ENCODE peak calls at places on chromosomes 16 and 17, in four cellular contexts. Y is K562, V is HepG2, E is GM12878. R is an unnamed sample.

GRCh38 chr17:76685846-76686245 is 24.9 kb downstream of the MXRA7 start:
- DNase-seq in Y (no peak), V (no peak), E (no peak), R (no peak)

GRCh38 chr17:34720760-34721159 is 141.4 kb downstream of the TMEM132E start:
- DNase-seq in Y (no peak), V (no peak), E (no peak), R (no peak)

GRCh38 chr17:32882734-32883133 is 5.8 kb upstream of the MYO1D start:
- DNase-seq in Y (peak; percentile 68), V (no peak), E (no peak), R (no peak)

GRCh38 chr17:75614006-75614405 is 19.2 kb upstream of the SMIM5 start:
- DNase-seq in Y (peak; percentile 71), V (no peak), E (no peak), R (peak; percentile 65)

GRCh38 chr16:4653981-4654380 is 29.4 kb downstream of the MGRN1 start:
- DNase-seq in Y (no peak), V (peak; percentile 27), E (no peak), R (no peak)

GRCh38 chr16:53773150-53773846 is 69.3 kb downstream of the FTO start:
- DNase-seq in Y (peak; percentile 46), V (peak; percentile 81), E (peak; percentile 13), R (peak; percentile 15)

GRCh38 chr17:31434404-31435050 is 43.1 kb downstream of the RAB11FIP4 start:
- DNase-seq in Y (peak; percentile 37), V (peak; percentile 37), E (no peak), R (no peak)

GRCh38 chr17:77640242-77640641 is 318.3 kb upstream of the TNRC6C start:
- DNase-seq in Y (no peak), V (no peak), E (no peak), R (no peak)

GRCh38 chr17:18859256-18859655 is 1.3 kb downstream of the PRPSAP2 start:
- DNase-seq in Y (peak; percentile 30), V (peak; percentile 28), E (no peak), R (no peak)

GRCh38 chr16:72811188-72811720 is 236.7 kb downstream of the ZFHX3 start:
- DNase-seq in Y (no peak), V (no peak), E (no peak), R (no peak)

GRCh38 chr17:49680314-49680713 is 2.4 kb upstream of the SPOP start:
- DNase-seq in Y (no peak), V (no peak), E (no peak), R (no peak)

GRCh38 chr16:57277586-57277985 is 6.9 kb downstream of the PLLP start:
- DNase-seq in Y (no peak), V (no peak), E (no peak), R (no peak)

GRCh38 chr16:87897563-87898505 is 28.5 kb upstream of the SLC7A5 start:
- DNase-seq in Y (no peak), V (no peak), E (no peak), R (no peak)

GRCh38 chr16:405548-406506 is 4.1 kb downstream of the DECR2 start:
- DNase-seq in Y (no peak), V (peak; percentile 93), E (no peak), R (no peak)

GRCh38 chr17:59331929-59332889 is 754 bp downstream of the YPEL2 start:
- DNase-seq in Y (no peak), V (no peak), E (no peak), R (peak; percentile 38)

GRCh38 chr16:1509307-1510221 is 16.4 kb downstream of the TELO2 start:
- DNase-seq in Y (no peak), V (no peak), E (no peak), R (no peak)

GRCh38 chr17:75260679-75261335 is 599 bp downstream of the GGA3 start:
- DNase-seq in Y (no peak), V (no peak), E (no peak), R (peak; percentile 32)

GRCh38 chr16:19882186-19882585 is 2.5 kb downstream of the GPRC5B start:
- DNase-seq in Y (no peak), V (no peak), E (no peak), R (peak; percentile 48)

GRCh38 chr17:10843806-10844205 is 5.9 kb upstream of the PIRT start:
- DNase-seq in Y (no peak), V (no peak), E (no peak), R (no peak)

GRCh38 chr17:73028311-73028755 is 64.2 kb downstream of the SLC39A11 start:
- DNase-seq in Y (no peak), V (no peak), E (no peak), R (no peak)

GRCh38 chr16:28538733-28539596 is at the start of gene NUPR1:
- DNase-seq in Y (no peak), V (peak; percentile 89), E (no peak), R (peak; percentile 14)

GRCh38 chr17:1055751-1056645 is 59.1 kb downstream of the TIMM22 start:
- DNase-seq in Y (peak; percentile 71), V (peak; percentile 47), E (no peak), R (peak; percentile 84)

GRCh38 chr17:48393271-48393670 is 36.7 kb downstream of the SKAP1 start:
- DNase-seq in Y (no peak), V (no peak), E (no peak), R (no peak)

GRCh38 chr16:75092777-75093176 is 23.8 kb downstream of the LDHD start:
- DNase-seq in Y (no peak), V (no peak), E (no peak), R (no peak)

GRCh38 chr17:50346313-50347086 is 574 bp downstream of the XYLT2 start:
- DNase-seq in Y (peak; percentile 56), V (no peak), E (no peak), R (peak; percentile 65)

GRCh38 chr17:13650096-13650675 is 48.5 kb upstream of the HS3ST3A1 start:
- DNase-seq in Y (no peak), V (no peak), E (no peak), R (no peak)

GRCh38 chr17:82014971-82015310 is 7.7 kb downstream of the CENPX start:
- DNase-seq in Y (no peak), V (no peak), E (no peak), R (no peak)

GRCh38 chr16:17403859-17404545 is 66.8 kb downstream of the XYLT1 start:
- DNase-seq in Y (no peak), V (no peak), E (peak; percentile 53), R (no peak)

GRCh38 chr17:61571624-61572023 is 19.4 kb downstream of the NACA2 start:
- DNase-seq in Y (no peak), V (no peak), E (no peak), R (no peak)

GRCh38 chr17:79082311-79083190 is 7.9 kb downstream of the ENGASE start:
- DNase-seq in Y (peak; percentile 84), V (peak; percentile 27), E (no peak), R (peak; percentile 86)

GRCh38 chr17:43713494-43714162 is 45.0 kb downstream of the SOST start:
- DNase-seq in Y (no peak), V (no peak), E (no peak), R (peak; percentile 52)
- TF ChIP-seq SP1 in Y (no peak), V (no peak), E (no peak), R (no peak)

DNA sequence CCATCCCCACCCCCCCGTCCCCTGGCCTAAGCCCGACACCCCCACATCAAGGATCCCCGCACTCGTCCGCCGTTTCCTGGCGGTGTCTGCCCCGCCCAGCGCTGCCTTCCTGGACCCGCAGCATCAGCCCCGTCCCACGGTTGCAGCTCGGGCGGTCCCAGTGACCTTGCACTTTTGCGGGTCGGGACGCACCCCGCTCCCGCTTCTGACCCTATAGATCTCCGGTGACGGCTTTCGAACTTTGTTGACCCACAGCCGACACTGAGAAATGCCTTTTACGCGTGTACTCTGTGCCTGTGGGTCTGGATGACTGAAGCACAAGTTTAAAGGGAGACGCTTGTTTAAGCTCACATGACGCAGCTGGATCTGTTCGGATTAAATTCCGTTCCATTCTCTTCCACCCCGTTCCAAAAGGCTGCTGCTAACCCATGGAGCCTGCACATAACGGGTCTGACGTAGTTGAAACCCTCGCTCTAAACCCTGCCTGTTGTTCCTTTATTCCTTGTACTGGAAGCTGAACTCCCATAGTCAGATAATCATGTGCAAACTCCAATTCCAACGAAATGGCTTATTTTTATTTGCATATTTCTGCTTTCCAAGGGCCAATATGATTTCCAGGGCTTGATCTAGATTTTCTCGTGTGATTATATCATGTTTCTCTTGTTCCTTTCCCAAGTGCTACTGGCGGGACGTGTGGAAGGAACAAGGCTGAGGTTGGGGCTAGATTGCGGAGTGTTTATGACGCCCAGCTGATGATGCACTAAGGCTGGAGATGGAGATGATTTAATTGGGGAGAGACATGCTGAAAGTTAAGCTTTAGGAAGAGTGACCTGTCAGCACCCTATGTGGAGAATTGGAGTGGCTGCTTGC is 834 bp downstream of the FLYWCH1 start:
- DNase-seq in Y (peak; percentile 56), V (peak; percentile 6), E (no peak), R (peak; percentile 38)
- TF ChIP-seq TCF7 in Y (no peak), V (no peak), E (no peak), R (no peak)

DNA sequence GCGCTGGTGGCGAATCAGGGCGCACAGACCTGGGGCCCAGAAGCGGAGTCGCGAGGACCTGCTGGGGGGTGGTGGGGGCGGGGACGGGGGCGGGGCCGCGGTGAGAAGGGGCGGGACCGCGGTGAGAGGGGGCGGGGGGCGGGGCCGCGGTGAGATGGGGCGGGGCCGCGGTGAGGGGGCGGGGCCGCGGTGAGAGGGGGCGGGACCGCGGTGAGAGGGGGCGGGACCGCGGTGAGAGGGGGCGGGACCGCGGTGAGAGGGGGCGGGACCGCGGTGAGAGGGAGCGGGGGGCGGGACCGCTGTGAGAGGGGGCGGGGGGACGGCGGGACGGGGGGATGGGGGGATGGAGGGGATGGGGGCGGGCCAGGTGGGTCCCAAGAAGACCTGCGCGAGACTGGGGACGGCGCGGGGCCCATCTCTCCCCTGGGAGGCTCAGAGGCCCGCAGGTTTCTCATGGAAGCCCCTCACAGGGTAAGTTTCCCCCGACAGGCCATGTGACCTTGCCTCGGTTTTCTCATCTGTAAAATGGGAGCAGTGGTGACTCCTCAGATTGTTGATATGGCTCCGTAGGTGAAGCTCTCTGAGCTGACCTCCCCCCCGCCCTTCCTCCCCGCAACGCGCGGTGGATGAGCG is 28.6 kb upstream of the DBNDD1 start:
- DNase-seq in Y (peak; percentile 92), V (no peak), E (no peak), R (peak; percentile 44)
- TF ChIP-seq SP1 in Y (no peak), V (peak; percentile 12), E (no peak), R (no peak)

DNA sequence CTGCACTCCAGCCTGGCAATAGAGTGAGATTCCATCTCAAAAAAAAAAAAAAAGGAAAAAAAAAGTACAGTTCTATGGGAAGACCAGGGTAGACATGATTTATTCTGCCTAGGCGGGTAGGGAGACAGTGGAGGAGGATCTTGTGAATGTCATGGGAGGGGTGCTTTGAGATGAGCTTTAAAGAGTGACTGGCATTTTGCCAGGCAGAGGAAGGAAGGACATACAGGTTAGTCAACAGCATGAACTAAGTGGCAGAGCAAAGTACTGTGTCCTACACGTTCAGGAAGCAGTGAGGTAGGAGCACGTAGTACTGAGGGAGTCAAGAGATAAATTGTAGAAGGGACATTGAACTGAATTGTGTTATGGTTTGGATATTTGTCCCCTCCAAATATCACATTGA is 451.5 kb downstream of the TOX3 start:
- DNase-seq in Y (no peak), V (no peak), E (no peak), R (no peak)
- TF ChIP-seq TCF7 in Y (no peak), V (no peak), E (no peak), R (no peak)

R was measured in WTC11.